ENCODE peak calls at places on chromosomes 4 and X, in five cellular contexts. S is H1, X is WTC11, H is K562, C is GM12878. I is an unnamed sample.

GRCh38 chr4:62814510-62815047 is 1594.7 kb downstream of the TECRL start:
- DNase-seq in S (no peak), X (no peak), H (no peak), C (no peak), I (peak)

GRCh38 chr4:56575820-56576429 is 70.3 kb downstream of the ARL9 start:
- DNase-seq in S (no peak), X (no peak), H (peak), C (no peak), I (peak)

GRCh38 chrX:122641136-122641535 is 542.9 kb upstream of the GRIA3 start:
- DNase-seq in S (no peak), X (no peak), H (no peak), C (no peak), I (no peak)

GRCh38 chrX:10579753-10580060 is 40.7 kb downstream of the MID1 start:
- DNase-seq in S (no peak), X (no peak), H (no peak), C (no peak), I (no peak)

GRCh38 chrX:2828404-2829065 is at the start of gene GYG2:
- DNase-seq in S (no peak), X (peak), H (no peak), C (no peak), I (peak)

GRCh38 chr4:139665690-139666529 is at the start of gene MGST2:
- DNase-seq in S (no peak), X (peak), H (peak), C (no peak), I (peak)

GRCh38 chr4:173333658-173334084 is 487 bp downstream of the HMGB2 start:
- DNase-seq in S (no peak), X (peak), H (peak), C (no peak), I (peak)

GRCh38 chr4:10092481-10093272 is 23.9 kb downstream of the WDR1 start:
- DNase-seq in S (no peak), X (no peak), H (no peak), C (no peak), I (no peak)

GRCh38 chr4:76219299-76220055 is 5.9 kb upstream of the SCARB2 start:
- DNase-seq in S (no peak), X (no peak), H (no peak), C (no peak), I (no peak)

GRCh38 chr4:89751416-89751815 is 85.5 kb downstream of the SNCA start:
- DNase-seq in S (no peak), X (no peak), H (no peak), C (no peak), I (no peak)

GRCh38 chr4:127889903-127890302 is 9.2 kb downstream of the PLK4 start:
- DNase-seq in S (no peak), X (no peak), H (no peak), C (no peak), I (no peak)

GRCh38 chr4:39365360-39365759 is 802 bp downstream of the RFC1 start:
- DNase-seq in S (no peak), X (no peak), H (no peak), C (no peak), I (no peak)

GRCh38 chrX:135522878-135523693 is 2.6 kb downstream of the INTS6L start:
- DNase-seq in S (no peak), X (no peak), H (no peak), C (no peak), I (no peak)

GRCh38 chr4:111933703-111934102 is 211.6 kb upstream of the FAM241A start:
- DNase-seq in S (no peak), X (no peak), H (no peak), C (no peak), I (no peak)

GRCh38 chrX:78102100-78102499 is 1.9 kb upstream of the PGK1 start:
- DNase-seq in S (no peak), X (no peak), H (no peak), C (no peak), I (no peak)

GRCh38 chr4:70901984-70902576 is at the start of gene MOB1B:
- DNase-seq in S (peak), X (peak), H (peak), C (peak), I (peak)

GRCh38 chr4:77697860-77698599 is 92.4 kb downstream of the CXCL13 start:
- DNase-seq in S (no peak), X (peak), H (no peak), C (no peak), I (peak)

GRCh38 chrX:136041254-136041812 is 56.1 kb downstream of the SLC9A6 start:
- DNase-seq in S (no peak), X (no peak), H (no peak), C (no peak), I (no peak)

GRCh38 chrX:154349979-154350378 is 24.5 kb downstream of the FLNA start:
- DNase-seq in S (no peak), X (no peak), H (no peak), C (no peak), I (no peak)

GRCh38 chr4:71151054-71151453 is 157.6 kb downstream of the DCK start:
- DNase-seq in S (no peak), X (no peak), H (no peak), C (no peak), I (no peak)

GRCh38 chr4:86847576-86847975 is 1.6 kb downstream of the SLC10A6 start:
- DNase-seq in S (no peak), X (no peak), H (no peak), C (no peak), I (no peak)

GRCh38 chrX:132218100-132218807 is 993 bp downstream of the RAP2C start:
- DNase-seq in S (peak), X (peak), H (peak), C (peak), I (peak)

GRCh38 chr4:90227177-90227576 is 100.0 kb downstream of the CCSER1 start:
- DNase-seq in S (no peak), X (no peak), H (no peak), C (no peak), I (no peak)

GRCh38 chr4:136939781-136940180 is 592.5 kb downstream of the PCDH18 start:
- DNase-seq in S (no peak), X (no peak), H (no peak), C (no peak), I (no peak)

GRCh38 chrX:113833096-113833495 is 750.8 kb upstream of the HTR2C start:
- DNase-seq in S (no peak), X (no peak), H (no peak), C (no peak), I (no peak)

GRCh38 chrX:35166023-35166422 is 223.4 kb downstream of the FAM47B start:
- DNase-seq in S (no peak), X (no peak), H (no peak), C (no peak), I (no peak)

GRCh38 chrX:71147496-71148277 is 3.0 kb downstream of the NLGN3 start:
- DNase-seq in S (no peak), X (no peak), H (no peak), C (no peak), I (peak)

GRCh38 chr4:95084584-95084983 is 326.8 kb downstream of the BMPR1B start:
- DNase-seq in S (no peak), X (no peak), H (no peak), C (no peak), I (no peak)

GRCh38 chr4:98293089-98293887 is 32.1 kb downstream of the RAP1GDS1 start:
- DNase-seq in S (no peak), X (no peak), H (no peak), C (no peak), I (no peak)

GRCh38 chrX:85379174-85379907 is at the start of gene POF1B:
- DNase-seq in S (no peak), X (no peak), H (no peak), C (peak), I (peak)

GRCh38 chr4:107131295-107131694 is 95.2 kb upstream of the DKK2 start:
- DNase-seq in S (no peak), X (no peak), H (no peak), C (no peak), I (no peak)

GRCh38 chr4:176377705-176378302 is 58.0 kb downstream of the SPCS3 start:
- DNase-seq in S (no peak), X (no peak), H (no peak), C (no peak), I (peak)

GRCh38 chr4:164888096-164888495 is 11.1 kb downstream of the APELA start:
- DNase-seq in S (no peak), X (no peak), H (no peak), C (no peak), I (no peak)

GRCh38 chr4:124307143-124307542 is 405.4 kb downstream of the ANKRD50 start:
- DNase-seq in S (no peak), X (no peak), H (no peak), C (no peak), I (no peak)

GRCh38 chr4:124304936-124305335 is 407.6 kb downstream of the ANKRD50 start:
- DNase-seq in S (no peak), X (no peak), H (no peak), C (no peak), I (no peak)

DNA sequence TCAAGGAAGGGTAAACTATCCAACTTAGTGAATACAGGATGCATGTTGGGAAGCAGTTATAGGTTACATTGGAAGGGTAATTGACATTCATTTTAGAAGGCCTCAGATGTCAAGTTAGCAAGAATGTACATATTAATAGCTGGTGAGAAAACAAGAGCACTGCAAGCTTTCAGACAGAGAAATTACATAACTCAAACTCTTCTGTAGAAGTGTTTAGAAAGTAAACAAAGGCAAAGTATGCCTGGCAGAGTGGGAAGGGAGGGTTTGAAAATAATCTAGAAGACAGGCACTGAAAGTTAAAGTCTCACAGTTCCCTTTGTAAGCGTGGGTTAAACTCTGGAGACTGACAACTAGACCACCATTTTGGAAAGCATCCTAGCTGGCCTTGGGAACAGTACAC is 406.2 kb downstream of the ANKRD50 start:
- DNase-seq in S (no peak), X (no peak), H (no peak), C (no peak), I (no peak)
- TF ChIP-seq CREB1 in S (no peak), X (no peak), H (no peak), C (no peak), I (no peak)

GRCh38 chr4:1404573-1405248 is 1.5 kb downstream of the NKX1-1 start:
- DNase-seq in S (no peak), X (no peak), H (no peak), C (no peak), I (peak)

GRCh38 chr4:1405249-1405635 is 1.0 kb downstream of the NKX1-1 start:
- DNase-seq in S (no peak), X (no peak), H (no peak), C (no peak), I (no peak)

GRCh38 chr4:1403177-1403583 is 3.1 kb downstream of the NKX1-1 start:
- DNase-seq in S (no peak), X (no peak), H (no peak), C (no peak), I (peak)

GRCh38 chr4:1402516-1403101 is 3.6 kb downstream of the NKX1-1 start:
- DNase-seq in S (no peak), X (no peak), H (no peak), C (no peak), I (peak)

DNA sequence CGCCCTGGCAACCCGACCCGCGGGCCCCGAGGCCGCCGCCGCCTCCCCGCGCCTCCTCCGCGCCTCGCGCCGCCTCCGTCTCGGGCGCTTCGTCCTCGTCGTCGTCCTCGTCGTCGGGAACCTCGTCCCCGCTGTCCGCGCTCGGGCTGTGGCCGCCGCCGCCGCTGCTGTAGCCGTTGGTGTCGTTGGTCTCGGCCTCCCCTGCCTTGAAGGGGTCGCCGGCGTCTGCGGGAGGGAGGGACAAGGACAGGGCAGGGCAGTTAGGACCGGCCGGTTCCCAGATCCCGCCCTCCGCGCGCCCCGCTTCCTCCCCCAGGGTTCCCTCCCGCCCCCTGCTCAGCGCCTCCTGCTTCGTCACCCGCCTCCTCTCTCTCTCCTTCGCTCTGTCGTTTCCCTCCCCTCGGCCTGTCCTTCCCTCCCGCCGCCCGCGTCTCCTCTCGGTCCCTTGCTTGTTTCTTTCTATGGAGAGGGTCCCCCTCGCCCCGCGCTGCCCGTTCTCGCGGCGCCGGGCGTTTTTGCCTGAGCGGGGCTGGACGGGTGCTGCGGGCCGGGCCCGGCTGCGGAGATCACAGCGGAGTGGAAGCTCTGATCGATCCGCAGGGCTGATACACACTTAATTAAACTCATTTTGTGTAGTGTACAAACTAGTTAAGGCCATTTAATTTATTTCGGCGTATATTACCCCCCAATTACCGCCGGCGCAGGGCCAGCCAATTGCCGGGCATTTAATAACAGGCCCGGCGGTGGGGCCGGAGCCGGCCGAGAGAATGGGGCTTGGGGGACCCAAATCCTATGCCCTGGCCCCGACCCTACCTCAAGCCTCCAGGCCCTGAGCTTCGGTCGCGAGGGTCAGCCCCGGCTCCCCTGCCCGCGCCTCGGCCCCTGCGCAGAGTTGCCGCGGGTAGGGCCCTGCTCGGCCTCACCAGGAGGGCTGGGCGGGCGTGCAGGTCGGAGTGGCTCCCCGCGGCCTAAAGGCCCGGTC is 2.4 kb downstream of the NKX1-1 start:
- DNase-seq in S (no peak), X (no peak), H (no peak), C (no peak), I (peak)
- TF ChIP-seq CREB1 in S (no peak), X (no peak), H (no peak), C (no peak), I (no peak)

GRCh38 chr4:7359302-7360063 is 75.2 kb downstream of the PSAPL1 start:
- DNase-seq in S (no peak), X (no peak), H (no peak), C (no peak), I (no peak)
- TF ChIP-seq CREB1 in S (no peak), X (no peak), H (no peak), C (no peak), I (no peak)

GRCh38 chr4:140789752-140790151 is 33.6 kb upstream of the TBC1D9 start:
- DNase-seq in S (no peak), X (no peak), H (no peak), C (no peak), I (no peak)
- TF ChIP-seq CREB1 in S (no peak), X (no peak), H (no peak), C (no peak), I (no peak)

GRCh38 chrX:19382500-19383145 is 38.9 kb downstream of the PDHA1 start:
- DNase-seq in S (no peak), X (peak), H (peak), C (no peak), I (peak)
- TF ChIP-seq CREB1 in S (no peak), X (no peak), H (no peak), C (no peak), I (no peak)

GRCh38 chr4:2296621-2297601 is 35.0 kb upstream of the MXD4 start:
- DNase-seq in S (no peak), X (no peak), H (no peak), C (no peak), I (no peak)
- TF ChIP-seq CREB1 in S (no peak), X (no peak), H (no peak), C (no peak), I (no peak)

GRCh38 chrX:130300010-130300282 is 31.2 kb upstream of the ZNF280C start:
- DNase-seq in S (no peak), X (no peak), H (no peak), C (no peak), I (no peak)
- TF ChIP-seq CREB1 in S (no peak), X (no peak), H (no peak), C (no peak), I (no peak)